ENCODE peak calls at places on chromosomes 7 and 10, in five cellular contexts. One of them, this sample, is unnamed.

GRCh38 chr7:6172331-6173295 is 99.8 kb downstream of the CYTH3 start:
- DNase-seq in thyroid gland: no peak
- DNase-seq in upper lobe of right lung: no peak
- DNase-seq in neural progenitor cell: no peak
- DNase-seq in stomach: no peak
- DNase-seq in this sample: no peak

GRCh38 chr7:36157506-36158320 is 4.7 kb downstream of the EEPD1 start:
- DNase-seq in thyroid gland: no peak
- DNase-seq in upper lobe of right lung: no peak
- DNase-seq in neural progenitor cell: no peak
- DNase-seq in stomach: no peak
- DNase-seq in this sample: no peak

GRCh38 chr7:102856036-102856435 is 56.8 kb upstream of the LRRC17 start:
- DNase-seq in thyroid gland: no peak
- DNase-seq in upper lobe of right lung: no peak
- DNase-seq in neural progenitor cell: no peak
- DNase-seq in stomach: no peak
- DNase-seq in this sample: no peak

GRCh38 chr10:77004917-77005564 is 632.6 kb downstream of the KCNMA1 start:
- DNase-seq in thyroid gland: peak
- DNase-seq in upper lobe of right lung: no peak
- DNase-seq in neural progenitor cell: peak
- DNase-seq in stomach: no peak
- DNase-seq in this sample: peak

GRCh38 chr10:49273082-49273465 is 25.9 kb upstream of the C10orf71 start:
- DNase-seq in thyroid gland: no peak
- DNase-seq in upper lobe of right lung: no peak
- DNase-seq in neural progenitor cell: no peak
- DNase-seq in stomach: no peak
- DNase-seq in this sample: no peak

GRCh38 chr7:73560035-73560835 is 2.7 kb upstream of the BCL7B start:
- DNase-seq in thyroid gland: no peak
- DNase-seq in upper lobe of right lung: no peak
- DNase-seq in neural progenitor cell: no peak
- DNase-seq in stomach: no peak
- DNase-seq in this sample: peak

GRCh38 chr10:89504691-89505090 is 30.7 kb downstream of the SLC16A12 start:
- DNase-seq in thyroid gland: peak
- DNase-seq in upper lobe of right lung: no peak
- DNase-seq in neural progenitor cell: no peak
- DNase-seq in stomach: no peak
- DNase-seq in this sample: no peak

GRCh38 chr7:35533877-35534276 is 161.1 kb downstream of the HERPUD2 start:
- DNase-seq in thyroid gland: no peak
- DNase-seq in upper lobe of right lung: no peak
- DNase-seq in neural progenitor cell: no peak
- DNase-seq in stomach: no peak
- DNase-seq in this sample: no peak

GRCh38 chr10:5556576-5556975 is 31.8 kb downstream of the CALML3 start:
- DNase-seq in thyroid gland: no peak
- DNase-seq in upper lobe of right lung: peak
- DNase-seq in neural progenitor cell: no peak
- DNase-seq in stomach: peak
- DNase-seq in this sample: no peak

GRCh38 chr10:33352154-33352553 is 17.7 kb upstream of the NRP1 start:
- DNase-seq in thyroid gland: no peak
- DNase-seq in upper lobe of right lung: no peak
- DNase-seq in neural progenitor cell: no peak
- DNase-seq in stomach: no peak
- DNase-seq in this sample: peak

GRCh38 chr7:5396542-5396941 is 27.1 kb downstream of the TNRC18 start:
- DNase-seq in thyroid gland: no peak
- DNase-seq in upper lobe of right lung: peak
- DNase-seq in neural progenitor cell: no peak
- DNase-seq in stomach: peak
- DNase-seq in this sample: no peak

GRCh38 chr7:108455833-108456677 is at the start of gene NRCAM:
- DNase-seq in thyroid gland: peak
- DNase-seq in upper lobe of right lung: peak
- DNase-seq in neural progenitor cell: peak
- DNase-seq in stomach: peak
- DNase-seq in this sample: no peak

GRCh38 chr7:132171130-132171576 is 405.1 kb downstream of the PLXNA4 start:
- DNase-seq in thyroid gland: no peak
- DNase-seq in upper lobe of right lung: no peak
- DNase-seq in neural progenitor cell: no peak
- DNase-seq in stomach: no peak
- DNase-seq in this sample: no peak

GRCh38 chr7:24075426-24075810 is 208.6 kb upstream of the NPY start:
- DNase-seq in thyroid gland: no peak
- DNase-seq in upper lobe of right lung: no peak
- DNase-seq in neural progenitor cell: no peak
- DNase-seq in stomach: no peak
- DNase-seq in this sample: no peak

GRCh38 chr7:49112222-49112621 is 187.9 kb downstream of the CDC14C start:
- DNase-seq in thyroid gland: no peak
- DNase-seq in upper lobe of right lung: no peak
- DNase-seq in neural progenitor cell: no peak
- DNase-seq in stomach: no peak
- DNase-seq in this sample: no peak

GRCh38 chr10:124301736-124302135 is 117.0 kb downstream of the OAT start:
- DNase-seq in thyroid gland: no peak
- DNase-seq in upper lobe of right lung: peak
- DNase-seq in neural progenitor cell: no peak
- DNase-seq in stomach: no peak
- DNase-seq in this sample: no peak

GRCh38 chr7:157490465-157490912 is 153.7 kb downstream of the DNAJB6 start:
- DNase-seq in thyroid gland: no peak
- DNase-seq in upper lobe of right lung: peak
- DNase-seq in neural progenitor cell: no peak
- DNase-seq in stomach: peak
- DNase-seq in this sample: peak

GRCh38 chr10:113167702-113168101 is 217.7 kb downstream of the TCF7L2 start:
- DNase-seq in thyroid gland: no peak
- DNase-seq in upper lobe of right lung: no peak
- DNase-seq in neural progenitor cell: no peak
- DNase-seq in stomach: no peak
- DNase-seq in this sample: no peak

GRCh38 chr7:134276951-134277350 is 39.8 kb downstream of the SLC35B4 start:
- DNase-seq in thyroid gland: peak
- DNase-seq in upper lobe of right lung: no peak
- DNase-seq in neural progenitor cell: no peak
- DNase-seq in stomach: no peak
- DNase-seq in this sample: no peak

GRCh38 chr10:43197834-43198681 is 59.8 kb downstream of the CSGALNACT2 start:
- DNase-seq in thyroid gland: no peak
- DNase-seq in upper lobe of right lung: peak
- DNase-seq in neural progenitor cell: peak
- DNase-seq in stomach: peak
- DNase-seq in this sample: peak

GRCh38 chr7:137820677-137821420 is 25.9 kb downstream of the DGKI start:
- DNase-seq in thyroid gland: peak
- DNase-seq in upper lobe of right lung: no peak
- DNase-seq in neural progenitor cell: peak
- DNase-seq in stomach: no peak
- DNase-seq in this sample: peak

GRCh38 chr10:79178614-79179403 is 110.0 kb downstream of the ZMIZ1 start:
- DNase-seq in thyroid gland: peak
- DNase-seq in upper lobe of right lung: no peak
- DNase-seq in neural progenitor cell: peak
- DNase-seq in stomach: no peak
- DNase-seq in this sample: peak

GRCh38 chr10:13399236-13399635 is 51.1 kb upstream of the SEPHS1 start:
- DNase-seq in thyroid gland: no peak
- DNase-seq in upper lobe of right lung: no peak
- DNase-seq in neural progenitor cell: no peak
- DNase-seq in stomach: no peak
- DNase-seq in this sample: no peak

GRCh38 chr7:108103566-108104298 is 26.4 kb downstream of the LAMB4 start:
- DNase-seq in thyroid gland: no peak
- DNase-seq in upper lobe of right lung: no peak
- DNase-seq in neural progenitor cell: no peak
- DNase-seq in stomach: no peak
- DNase-seq in this sample: no peak

GRCh38 chr10:119521443-119522204 is 20.9 kb downstream of the RGS10 start:
- DNase-seq in thyroid gland: no peak
- DNase-seq in upper lobe of right lung: no peak
- DNase-seq in neural progenitor cell: no peak
- DNase-seq in stomach: no peak
- DNase-seq in this sample: peak

GRCh38 chr7:155231941-155232340 is 65.7 kb upstream of the INSIG1 start:
- DNase-seq in thyroid gland: no peak
- DNase-seq in upper lobe of right lung: no peak
- DNase-seq in neural progenitor cell: no peak
- DNase-seq in stomach: no peak
- DNase-seq in this sample: no peak

GRCh38 chr7:196283-196682 is 3.9 kb downstream of the FAM20C start:
- DNase-seq in thyroid gland: no peak
- DNase-seq in upper lobe of right lung: no peak
- DNase-seq in neural progenitor cell: no peak
- DNase-seq in stomach: no peak
- DNase-seq in this sample: no peak

GRCh38 chr7:197413-198335 is 5.3 kb downstream of the FAM20C start:
- DNase-seq in thyroid gland: no peak
- DNase-seq in upper lobe of right lung: no peak
- DNase-seq in neural progenitor cell: no peak
- DNase-seq in stomach: no peak
- DNase-seq in this sample: no peak

GRCh38 chr7:194996-195829 is 2.8 kb downstream of the FAM20C start:
- DNase-seq in thyroid gland: no peak
- DNase-seq in upper lobe of right lung: no peak
- DNase-seq in neural progenitor cell: no peak
- DNase-seq in stomach: no peak
- DNase-seq in this sample: no peak

GRCh38 chr7:195830-196128 is 3.4 kb downstream of the FAM20C start:
- DNase-seq in thyroid gland: no peak
- DNase-seq in upper lobe of right lung: no peak
- DNase-seq in neural progenitor cell: no peak
- DNase-seq in stomach: no peak
- DNase-seq in this sample: no peak

DNA sequence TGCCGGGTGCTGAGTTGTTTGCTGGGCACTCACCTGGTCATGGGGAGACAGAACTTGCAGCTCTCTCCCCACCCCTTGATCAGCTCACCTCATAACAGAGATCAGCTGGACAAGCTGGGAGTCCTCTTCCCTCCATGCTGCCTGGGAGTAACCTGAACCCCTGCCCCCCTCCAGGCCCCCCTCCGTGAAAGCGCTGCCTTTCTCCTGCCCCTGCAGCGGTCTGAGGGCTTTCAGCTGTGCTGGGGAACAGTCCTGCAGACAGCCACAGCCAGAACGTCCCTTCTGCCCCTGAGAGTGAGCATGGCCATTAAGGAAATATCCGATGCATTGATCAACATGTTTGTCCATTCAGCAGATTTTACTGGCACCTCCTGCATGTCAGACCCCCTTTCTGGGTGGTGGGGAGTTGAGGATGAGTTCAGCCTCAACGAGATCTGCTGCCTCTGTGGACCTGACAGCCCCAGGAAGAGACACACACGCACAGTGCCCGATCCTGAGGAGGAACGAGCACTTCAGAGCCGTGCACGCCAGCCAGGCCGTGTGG is 4.5 kb downstream of the FAM20C start:
- DNase-seq in thyroid gland: no peak
- DNase-seq in upper lobe of right lung: no peak
- DNase-seq in neural progenitor cell: no peak
- DNase-seq in stomach: no peak
- DNase-seq in this sample: no peak
- H3K4me3 ChIP-seq in thyroid gland: no peak
- H3K4me3 ChIP-seq in upper lobe of right lung: no peak
- H3K4me3 ChIP-seq in neural progenitor cell: no peak
- H3K4me3 ChIP-seq in stomach: peak
- H3K4me3 ChIP-seq in this sample: peak

DNA sequence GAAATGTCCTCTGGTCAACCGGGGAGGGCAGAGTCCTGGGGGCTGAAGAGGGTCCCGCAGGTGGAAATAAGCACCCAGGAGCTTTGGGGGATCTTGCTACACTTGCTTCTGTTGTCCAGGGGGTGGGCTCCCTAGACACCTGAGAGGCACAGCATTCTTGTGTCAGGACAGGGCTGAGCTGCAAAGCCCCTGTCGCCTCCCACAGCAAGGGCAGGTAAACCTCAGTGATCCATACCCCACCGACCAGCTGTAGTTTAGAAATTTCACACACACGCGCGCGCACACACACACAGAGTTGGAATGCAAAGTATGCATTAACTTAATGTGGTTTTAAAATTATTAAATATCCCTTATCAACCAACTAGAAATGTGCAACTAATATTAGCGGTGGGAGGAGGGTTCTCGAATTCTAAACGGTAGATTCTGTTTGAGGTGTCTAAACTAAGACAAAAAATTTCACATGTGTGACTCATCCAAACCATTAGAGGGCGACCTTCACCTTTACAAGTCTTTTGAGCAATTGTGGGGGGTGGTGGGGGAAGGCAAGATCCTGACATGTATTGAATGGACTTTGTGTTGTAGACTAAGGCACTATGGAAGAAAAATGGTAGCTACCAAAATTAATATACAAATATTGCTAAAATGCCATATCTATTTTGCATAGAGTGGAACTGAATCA is 34.3 kb upstream of the PTF1A start:
- DNase-seq in thyroid gland: peak
- DNase-seq in upper lobe of right lung: no peak
- DNase-seq in neural progenitor cell: peak
- DNase-seq in stomach: no peak
- DNase-seq in this sample: peak
- TF ChIP-seq CTCF in thyroid gland: no peak
- TF ChIP-seq CTCF in upper lobe of right lung: no peak
- TF ChIP-seq CTCF in neural progenitor cell: no peak
- TF ChIP-seq CTCF in stomach: no peak
- TF ChIP-seq CTCF in this sample: peak

GRCh38 chr10:52423369-52423768 is 109.3 kb downstream of the DKK1 start:
- DNase-seq in thyroid gland: no peak
- DNase-seq in upper lobe of right lung: no peak
- DNase-seq in neural progenitor cell: no peak
- DNase-seq in stomach: no peak
- DNase-seq in this sample: peak
- H3K27ac ChIP-seq in thyroid gland: no peak
- H3K27ac ChIP-seq in upper lobe of right lung: no peak
- H3K27ac ChIP-seq in neural progenitor cell: no peak
- H3K27ac ChIP-seq in stomach: no peak
- H3K27ac ChIP-seq in this sample: no peak

GRCh38 chr10:23099079-23099478 is 3.7 kb downstream of the MSRB2 start:
- DNase-seq in thyroid gland: peak
- DNase-seq in upper lobe of right lung: no peak
- DNase-seq in neural progenitor cell: no peak
- DNase-seq in stomach: no peak
- DNase-seq in this sample: no peak

GRCh38 chr10:23095966-23096813 is 811 bp downstream of the MSRB2 start:
- DNase-seq in thyroid gland: peak
- DNase-seq in upper lobe of right lung: peak
- DNase-seq in neural progenitor cell: peak
- DNase-seq in stomach: peak
- DNase-seq in this sample: peak

GRCh38 chr10:23095404-23095965 is at the start of gene MSRB2:
- DNase-seq in thyroid gland: peak
- DNase-seq in upper lobe of right lung: peak
- DNase-seq in neural progenitor cell: peak
- DNase-seq in stomach: peak
- DNase-seq in this sample: peak

GRCh38 chr10:23096814-23097549 is 1.6 kb downstream of the MSRB2 start:
- DNase-seq in thyroid gland: no peak
- DNase-seq in upper lobe of right lung: no peak
- DNase-seq in neural progenitor cell: no peak
- DNase-seq in stomach: no peak
- DNase-seq in this sample: no peak

GRCh38 chr10:23094786-23095403 is 484 bp upstream of the MSRB2 start:
- DNase-seq in thyroid gland: no peak
- DNase-seq in upper lobe of right lung: no peak
- DNase-seq in neural progenitor cell: no peak
- DNase-seq in stomach: no peak
- DNase-seq in this sample: no peak
- H3K4me3 ChIP-seq in thyroid gland: no peak
- H3K4me3 ChIP-seq in upper lobe of right lung: peak
- H3K4me3 ChIP-seq in neural progenitor cell: no peak
- H3K4me3 ChIP-seq in stomach: peak
- H3K4me3 ChIP-seq in this sample: peak

This sample was measured in brain microvascular endothelial cell.